ENCODE peak calls at places on chromosomes 16 and 17, in five cellular contexts. K is foreskin fibroblast; D is stimulated activated CD4-positive, alpha-beta T cell treated with anti-CD3 and anti-CD28 coated beads, Interleukin-12 subunit alpha, Interleukin-12 subunit beta, amount 100 ng/mL, for 4 hours; A is Daoy; M is activated CD8-positive, alpha-beta memory T cell treated with anti-CD3 and anti-CD28 coated beads for 1 hour. H is an unnamed sample.

GRCh38 chr16:1429026-1429425 is 1.9 kb upstream of the PERCC1 start:
- DNase-seq in K (no peak), D (no peak), A (no peak), M (no peak), H (no peak)

GRCh38 chr16:2056681-2057407 is 9.1 kb downstream of the TSC2 start:
- DNase-seq in K (no peak), D (no peak), A (no peak), M (no peak), H (no peak)

GRCh38 chr16:75265911-75266701 is 14.7 kb upstream of the BCAR1 start:
- DNase-seq in K (no peak), D (no peak), A (peak), M (no peak), H (peak)

GRCh38 chr17:45335721-45336120 is 18.9 kb upstream of the MAP3K14 start:
- DNase-seq in K (no peak), D (no peak), A (no peak), M (no peak), H (no peak)

GRCh38 chr16:12009922-12010321 is 33.4 kb downstream of the SNX29 start:
- DNase-seq in K (no peak), D (no peak), A (no peak), M (no peak), H (no peak)

GRCh38 chr16:11949527-11949926 is 7.7 kb upstream of the NPIPB2 start:
- DNase-seq in K (peak), D (no peak), A (peak), M (no peak), H (peak)

GRCh38 chr16:25625620-25626019 is 66.1 kb upstream of the HS3ST4 start:
- DNase-seq in K (no peak), D (no peak), A (no peak), M (no peak), H (no peak)

GRCh38 chr16:68987734-68988457 is 117.6 kb upstream of the HAS3 start:
- DNase-seq in K (no peak), D (no peak), A (no peak), M (no peak), H (no peak)

GRCh38 chr16:81855552-81856153 is 76.6 kb downstream of the PLCG2 start:
- DNase-seq in K (no peak), D (no peak), A (no peak), M (no peak), H (no peak)

GRCh38 chr16:69861276-69862030 is 89.7 kb upstream of the CLEC18A start:
- DNase-seq in K (peak), D (no peak), A (no peak), M (no peak), H (no peak)

GRCh38 chr16:2385441-2385840 is 43.8 kb upstream of the CCNF start:
- DNase-seq in K (no peak), D (no peak), A (peak), M (no peak), H (no peak)

GRCh38 chr16:81617021-81617346 is 162.1 kb upstream of the PLCG2 start:
- DNase-seq in K (no peak), D (no peak), A (no peak), M (no peak), H (no peak)

GRCh38 chr17:10135539-10136257 is 62.7 kb downstream of the GAS7 start:
- DNase-seq in K (peak), D (no peak), A (peak), M (no peak), H (no peak)

GRCh38 chr16:2827831-2828520 is 2.1 kb upstream of the ZG16B start:
- DNase-seq in K (no peak), D (no peak), A (no peak), M (no peak), H (no peak)

GRCh38 chr16:88681084-88681680 is 5.1 kb downstream of the SNAI3 start:
- DNase-seq in K (no peak), D (peak), A (no peak), M (no peak), H (peak)

GRCh38 chr16:11138769-11139623 is 117.0 kb downstream of the SOCS1 start:
- DNase-seq in K (peak), D (no peak), A (no peak), M (no peak), H (no peak)

GRCh38 chr17:81701288-81702071 is 1.7 kb upstream of the MRPL12 start:
- DNase-seq in K (no peak), D (no peak), A (peak), M (no peak), H (peak)

GRCh38 chr17:19495828-19496227 is 37.8 kb upstream of the SLC47A1 start:
- DNase-seq in K (no peak), D (no peak), A (no peak), M (no peak), H (no peak)

GRCh38 chr17:5793899-5794298 is 209.6 kb upstream of the NLRP1 start:
- DNase-seq in K (no peak), D (no peak), A (peak), M (no peak), H (no peak)

GRCh38 chr17:8384801-8385335 is 1.9 kb upstream of the RPL26 start:
- DNase-seq in K (peak), D (no peak), A (peak), M (no peak), H (no peak)

GRCh38 chr16:20944861-20945390 is 44.4 kb downstream of the LYRM1 start:
- DNase-seq in K (no peak), D (peak), A (peak), M (no peak), H (peak)

GRCh38 chr16:88015806-88016140 is 64.5 kb downstream of the BANP start:
- DNase-seq in K (no peak), D (no peak), A (no peak), M (no peak), H (no peak)

GRCh38 chr17:45019177-45019711 is 32.2 kb downstream of the DCAKD start:
- DNase-seq in K (peak), D (peak), A (peak), M (no peak), H (peak)

GRCh38 chr17:75771334-75772281 is 6.6 kb upstream of the GALK1 start:
- DNase-seq in K (no peak), D (no peak), A (no peak), M (no peak), H (no peak)

GRCh38 chr16:64012166-64012565 is 1109.7 kb downstream of the CDH11 start:
- DNase-seq in K (no peak), D (no peak), A (no peak), M (no peak), H (no peak)

GRCh38 chr16:7227193-7227825 is 105.3 kb upstream of the RBFOX1 start:
- DNase-seq in K (no peak), D (no peak), A (no peak), M (no peak), H (no peak)

GRCh38 chr17:61809816-61810392 is 53.4 kb downstream of the BRIP1 start:
- DNase-seq in K (peak), D (no peak), A (no peak), M (no peak), H (peak)

GRCh38 chr16:396605-397004 is 394 bp upstream of the NME4 start:
- DNase-seq in K (peak), D (no peak), A (peak), M (no peak), H (peak)

GRCh38 chr17:55420776-55421178 is 858 bp downstream of the MMD start:
- DNase-seq in K (no peak), D (peak), A (peak), M (no peak), H (peak)

GRCh38 chr16:1912215-1912543 is 6.0 kb downstream of the HS3ST6 start:
- DNase-seq in K (no peak), D (no peak), A (no peak), M (no peak), H (no peak)

GRCh38 chr16:84069540-84069939 is 26.9 kb upstream of the SLC38A8 start:
- DNase-seq in K (no peak), D (no peak), A (no peak), M (no peak), H (no peak)

H was measured in NAMALWA.